ENCODE peak calls at places on chromosomes 13 and 19, in ten cellular contexts. K is activated T-helper 1 cell treated with anti-CD3 and anti-CD28 coated beads, Interleukin-2, amount 50 U/mL, for 16 hours; Q is activated CD8-positive, alpha-beta memory T cell treated with anti-CD3 and anti-CD28 coated beads for 1 hour; S is fibroblast of lung; W is naive B cell; R is lower leg skin; U is adrenal gland; I is T-helper 17 cell; M is AG08396; V is NCI-H460. D is an unnamed sample.

GRCh38 chr13:65677906-65678305 is 1552.2 kb downstream of the PCDH9 start:
- DNase-seq in K (no peak), Q (no peak), S (peak), W (no peak), R (no peak), U (no peak), I (no peak), M (no peak), V (peak), D (no peak)

GRCh38 chr19:52942371-52943133 is 19.3 kb upstream of the ZNF888 start:
- DNase-seq in K (peak), Q (peak), S (peak), W (peak), R (peak), U (peak), I (peak), M (peak), V (peak), D (peak)

GRCh38 chr13:38046049-38046376 is 176.4 kb upstream of the TRPC4 start:
- DNase-seq in K (no peak), Q (no peak), S (no peak), W (no peak), R (no peak), U (no peak), I (no peak), M (no peak), V (no peak), D (no peak)

GRCh38 chr19:16868423-16869130 is 20.2 kb upstream of the F2RL3 start:
- DNase-seq in K (no peak), Q (no peak), S (no peak), W (no peak), R (no peak), U (no peak), I (no peak), M (no peak), V (no peak), D (no peak)

GRCh38 chr13:106738279-106738678 is 170.3 kb upstream of the ARGLU1 start:
- DNase-seq in K (no peak), Q (no peak), S (no peak), W (no peak), R (no peak), U (no peak), I (no peak), M (no peak), V (no peak), D (no peak)

GRCh38 chr19:42397315-42398166 is 7.4 kb upstream of the CNFN start:
- DNase-seq in K (no peak), Q (no peak), S (no peak), W (no peak), R (no peak), U (no peak), I (no peak), M (no peak), V (no peak), D (no peak)

GRCh38 chr13:110576736-110577476 is 15.4 kb upstream of the RAB20 start:
- DNase-seq in K (no peak), Q (no peak), S (no peak), W (no peak), R (no peak), U (no peak), I (no peak), M (no peak), V (no peak), D (no peak)

GRCh38 chr13:104571161-104571889 is 1505.1 kb upstream of the SLC10A2 start:
- DNase-seq in K (no peak), Q (no peak), S (peak), W (no peak), R (peak), U (peak), I (no peak), M (peak), V (peak), D (peak)

GRCh38 chr19:2308114-2308556 is at the start of gene LINGO3:
- DNase-seq in K (no peak), Q (no peak), S (no peak), W (no peak), R (no peak), U (no peak), I (no peak), M (no peak), V (no peak), D (no peak)

GRCh38 chr19:4748589-4748988 is 24.9 kb upstream of the DPP9 start:
- DNase-seq in K (no peak), Q (no peak), S (no peak), W (no peak), R (no peak), U (no peak), I (no peak), M (no peak), V (no peak), D (peak)

GRCh38 chr13:92460479-92460878 is 766.1 kb upstream of the GPC6 start:
- DNase-seq in K (no peak), Q (no peak), S (peak), W (no peak), R (no peak), U (no peak), I (no peak), M (no peak), V (no peak), D (no peak)

GRCh38 chr13:97307544-97307881 is 85.4 kb downstream of the MBNL2 start:
- DNase-seq in K (no peak), Q (no peak), S (no peak), W (no peak), R (no peak), U (no peak), I (no peak), M (no peak), V (peak), D (no peak)

GRCh38 chr13:73532582-73532981 is 473.8 kb downstream of the KLF5 start:
- DNase-seq in K (no peak), Q (no peak), S (no peak), W (no peak), R (no peak), U (no peak), I (no peak), M (no peak), V (no peak), D (no peak)

GRCh38 chr13:98394820-98395510 is 181.9 kb downstream of the STK24 start:
- DNase-seq in K (no peak), Q (no peak), S (no peak), W (no peak), R (no peak), U (no peak), I (no peak), M (no peak), V (no peak), D (no peak)

GRCh38 chr19:11673608-11674041 is 65.1 kb downstream of the ZNF823 start:
- DNase-seq in K (no peak), Q (no peak), S (peak), W (peak), R (peak), U (peak), I (no peak), M (peak), V (no peak), D (no peak)

GRCh38 chr13:76894401-76895110 is 8.4 kb upstream of the KCTD12 start:
- DNase-seq in K (no peak), Q (no peak), S (no peak), W (no peak), R (no peak), U (no peak), I (no peak), M (no peak), V (no peak), D (peak)

GRCh38 chr13:28100149-28101121 is at the start of gene FLT3:
- DNase-seq in K (no peak), Q (no peak), S (peak), W (peak), R (peak), U (no peak), I (no peak), M (peak), V (no peak), D (peak)

GRCh38 chr13:113297370-113297871 is 382 bp downstream of the LAMP1 start:
- DNase-seq in K (peak), Q (peak), S (peak), W (peak), R (peak), U (peak), I (peak), M (peak), V (no peak), D (no peak)

GRCh38 chr19:17406887-17407196 is 1.4 kb upstream of the BST2 start:
- DNase-seq in K (no peak), Q (no peak), S (no peak), W (no peak), R (no peak), U (no peak), I (no peak), M (no peak), V (no peak), D (no peak)

GRCh38 chr19:32362318-32362691 is 16.9 kb downstream of the ZNF507 start:
- DNase-seq in K (no peak), Q (no peak), S (no peak), W (no peak), R (no peak), U (no peak), I (no peak), M (no peak), V (peak), D (no peak)

GRCh38 chr13:99989376-99990044 is 7.9 kb downstream of the ZIC2 start:
- DNase-seq in K (no peak), Q (no peak), S (no peak), W (no peak), R (no peak), U (no peak), I (no peak), M (no peak), V (no peak), D (no peak)

GRCh38 chr19:49157445-49158224 is at the start of gene TRPM4:
- DNase-seq in K (no peak), Q (no peak), S (peak), W (no peak), R (peak), U (peak), I (no peak), M (peak), V (peak), D (peak)

GRCh38 chr13:113650731-113651148 is 7.3 kb downstream of the ATP4B start:
- DNase-seq in K (no peak), Q (no peak), S (no peak), W (no peak), R (peak), U (no peak), I (no peak), M (no peak), V (no peak), D (no peak)

GRCh38 chr19:45929247-45929646 is 14.7 kb upstream of the NANOS2 start:
- DNase-seq in K (no peak), Q (no peak), S (no peak), W (no peak), R (no peak), U (no peak), I (no peak), M (no peak), V (no peak), D (no peak)

GRCh38 chr13:46176756-46177155 is 5.2 kb downstream of the LCP1 start:
- DNase-seq in K (no peak), Q (no peak), S (no peak), W (peak), R (no peak), U (no peak), I (no peak), M (no peak), V (no peak), D (peak)

GRCh38 chr19:29088761-29089160 is 124.2 kb downstream of the UQCRFS1 start:
- DNase-seq in K (no peak), Q (no peak), S (no peak), W (no peak), R (no peak), U (no peak), I (no peak), M (no peak), V (no peak), D (no peak)

GRCh38 chr19:2274185-2274711 is 7.7 kb downstream of the PEAK3 start:
- DNase-seq in K (no peak), Q (no peak), S (no peak), W (no peak), R (no peak), U (no peak), I (no peak), M (no peak), V (no peak), D (no peak)

GRCh38 chr19:1809663-1810062 is 2.4 kb downstream of the ATP8B3 start:
- DNase-seq in K (no peak), Q (no peak), S (no peak), W (no peak), R (no peak), U (no peak), I (no peak), M (no peak), V (no peak), D (no peak)

GRCh38 chr13:41970918-41971317 is 10.0 kb upstream of the VWA8 start:
- DNase-seq in K (no peak), Q (no peak), S (peak), W (no peak), R (no peak), U (no peak), I (no peak), M (no peak), V (no peak), D (no peak)

GRCh38 chr19:17684256-17684655 is 3.9 kb downstream of the UNC13A start:
- DNase-seq in K (no peak), Q (no peak), S (no peak), W (no peak), R (no peak), U (no peak), I (no peak), M (no peak), V (no peak), D (no peak)

GRCh38 chr13:45219123-45219891 is 18.5 kb upstream of the KCTD4 start:
- DNase-seq in K (no peak), Q (no peak), S (peak), W (no peak), R (no peak), U (no peak), I (no peak), M (no peak), V (no peak), D (no peak)

GRCh38 chr13:95787356-95788099 is 110.6 kb downstream of the DNAJC3 start:
- DNase-seq in K (no peak), Q (no peak), S (no peak), W (no peak), R (no peak), U (no peak), I (no peak), M (no peak), V (no peak), D (no peak)

GRCh38 chr13:92074658-92075057 is 676.2 kb downstream of the GPC5 start:
- DNase-seq in K (no peak), Q (no peak), S (no peak), W (no peak), R (no peak), U (no peak), I (no peak), M (no peak), V (peak), D (peak)

GRCh38 chr19:37817180-37817911 is 38.0 kb upstream of the ZNF573 start:
- DNase-seq in K (no peak), Q (no peak), S (peak), W (peak), R (no peak), U (peak), I (peak), M (peak), V (no peak), D (no peak)